ENCODE peak calls at places on chromosomes 12 and 14, in eight cellular contexts. U is HCT116, O is SK-N-SH, L is endothelial cell of umbilical vein, N is K562, X is HepG2, R is H1, B is GM12878. Q is an unnamed sample.

GRCh38 chr12:52122904-52123303 is 43.4 kb downstream of the SMIM41 start:
- DNase-seq in U (no peak), O (no peak), L (no peak), N (peak), X (no peak), R (no peak), B (no peak), Q (no peak)

GRCh38 chr12:1886396-1887008 is 31.9 kb downstream of the CACNA2D4 start:
- DNase-seq in U (no peak), O (no peak), L (no peak), N (no peak), X (no peak), R (no peak), B (no peak), Q (no peak)

GRCh38 chr14:103016071-103016470 is 41.3 kb downstream of the CDC42BPB start:
- DNase-seq in U (no peak), O (no peak), L (no peak), N (no peak), X (no peak), R (no peak), B (no peak), Q (no peak)

GRCh38 chr14:93025055-93025454 is 90.7 kb downstream of the ITPK1 start:
- DNase-seq in U (no peak), O (no peak), L (no peak), N (no peak), X (no peak), R (no peak), B (no peak), Q (no peak)

GRCh38 chr14:32249780-32250179 is 46.7 kb upstream of the RNU6-8 start:
- DNase-seq in U (no peak), O (no peak), L (no peak), N (no peak), X (no peak), R (no peak), B (no peak), Q (no peak)

GRCh38 chr12:112971248-112971647 is 7.1 kb upstream of the OAS2 start:
- DNase-seq in U (no peak), O (peak), L (peak), N (no peak), X (no peak), R (no peak), B (no peak), Q (no peak)

GRCh38 chr12:12081836-12082497 is 11.2 kb downstream of the BCL2L14 start:
- DNase-seq in U (peak), O (peak), L (peak), N (peak), X (peak), R (no peak), B (peak), Q (peak)

GRCh38 chr12:40697566-40698257 is 5.5 kb downstream of the CNTN1 start:
- DNase-seq in U (no peak), O (peak), L (no peak), N (no peak), X (no peak), R (no peak), B (no peak), Q (peak)

GRCh38 chr14:32265584-32265983 is 62.5 kb upstream of the RNU6-8 start:
- DNase-seq in U (no peak), O (no peak), L (no peak), N (no peak), X (no peak), R (no peak), B (no peak), Q (no peak)

GRCh38 chr14:50087350-50088116 is 28.8 kb downstream of the VCPKMT start:
- DNase-seq in U (no peak), O (no peak), L (no peak), N (peak), X (no peak), R (no peak), B (no peak), Q (no peak)

GRCh38 chr12:12717586-12718381 is 616 bp downstream of the CDKN1B start:
- DNase-seq in U (no peak), O (peak), L (peak), N (peak), X (no peak), R (no peak), B (no peak), Q (no peak)

GRCh38 chr14:77844802-77845201 is 44.9 kb downstream of the ADCK1 start:
- DNase-seq in U (no peak), O (no peak), L (no peak), N (no peak), X (no peak), R (no peak), B (no peak), Q (no peak)

GRCh38 chr12:90510948-90511347 is 444.0 kb downstream of the CCER1 start:
- DNase-seq in U (no peak), O (no peak), L (no peak), N (no peak), X (no peak), R (no peak), B (no peak), Q (no peak)

GRCh38 chr12:96886998-96887677 is 19.9 kb upstream of the NEDD1 start:
- DNase-seq in U (no peak), O (no peak), L (peak), N (peak), X (no peak), R (no peak), B (no peak), Q (no peak)

GRCh38 chr14:48970995-48971394 is 615.2 kb downstream of the RPS29 start:
- DNase-seq in U (no peak), O (peak), L (no peak), N (no peak), X (no peak), R (no peak), B (no peak), Q (no peak)

GRCh38 chr12:26275313-26276257 is 80.2 kb downstream of the SSPN start:
- DNase-seq in U (no peak), O (no peak), L (no peak), N (no peak), X (peak), R (no peak), B (no peak), Q (peak)

GRCh38 chr12:1840561-1840960 is 20.2 kb downstream of the LRTM2 start:
- DNase-seq in U (no peak), O (no peak), L (no peak), N (no peak), X (no peak), R (no peak), B (no peak), Q (no peak)

GRCh38 chr14:69612014-69612758 is 790 bp downstream of the SUSD6 start:
- DNase-seq in U (no peak), O (peak), L (peak), N (peak), X (no peak), R (no peak), B (no peak), Q (peak)

GRCh38 chr12:132517740-132518100 is 27.8 kb downstream of the FBRSL1 start:
- DNase-seq in U (no peak), O (no peak), L (no peak), N (no peak), X (no peak), R (no peak), B (no peak), Q (no peak)

GRCh38 chr12:28711411-28711810 is 437.7 kb upstream of the FAR2 start:
- DNase-seq in U (no peak), O (no peak), L (no peak), N (no peak), X (no peak), R (no peak), B (no peak), Q (no peak)

GRCh38 chr12:104602426-104602825 is 145.7 kb downstream of the CHST11 start:
- DNase-seq in U (no peak), O (no peak), L (no peak), N (no peak), X (no peak), R (no peak), B (no peak), Q (no peak)

GRCh38 chr12:130555628-130556485 is 160.2 kb downstream of the RIMBP2 start:
- DNase-seq in U (no peak), O (peak), L (no peak), N (no peak), X (no peak), R (no peak), B (no peak), Q (no peak)

GRCh38 chr12:70255311-70255710 is 12.1 kb downstream of the CNOT2 start:
- DNase-seq in U (no peak), O (no peak), L (peak), N (no peak), X (no peak), R (no peak), B (no peak), Q (no peak)

GRCh38 chr12:20463920-20464524 is 95.7 kb downstream of the PDE3A start:
- DNase-seq in U (no peak), O (peak), L (peak), N (no peak), X (peak), R (no peak), B (no peak), Q (peak)

GRCh38 chr12:27906658-27907473 is 65.7 kb downstream of the PTHLH start:
- DNase-seq in U (no peak), O (no peak), L (no peak), N (peak), X (no peak), R (no peak), B (no peak), Q (no peak)

GRCh38 chr14:75144944-75145343 is 18.1 kb upstream of the NEK9 start:
- DNase-seq in U (no peak), O (no peak), L (no peak), N (no peak), X (no peak), R (no peak), B (no peak), Q (no peak)

GRCh38 chr14:103836976-103837725 is 10.2 kb downstream of the PPP1R13B start:
- DNase-seq in U (no peak), O (no peak), L (peak), N (no peak), X (no peak), R (no peak), B (no peak), Q (no peak)

GRCh38 chr12:19574606-19575005 is 135.3 kb downstream of the AEBP2 start:
- DNase-seq in U (no peak), O (peak), L (peak), N (no peak), X (peak), R (no peak), B (no peak), Q (peak)

GRCh38 chr12:108360487-108360886 is 21.4 kb upstream of the CMKLR1 start:
- DNase-seq in U (no peak), O (no peak), L (peak), N (no peak), X (no peak), R (no peak), B (peak), Q (no peak)

GRCh38 chr14:74109369-74109768 is 24.6 kb downstream of the LIN52 start:
- DNase-seq in U (no peak), O (no peak), L (no peak), N (no peak), X (no peak), R (no peak), B (no peak), Q (no peak)

GRCh38 chr14:58138719-58139482 is 13.1 kb downstream of the ARMH4 start:
- DNase-seq in U (no peak), O (no peak), L (no peak), N (no peak), X (no peak), R (no peak), B (no peak), Q (no peak)

GRCh38 chr12:34291001-34291400 is 268.7 kb downstream of the ALG10 start:
- DNase-seq in U (no peak), O (no peak), L (no peak), N (no peak), X (no peak), R (no peak), B (no peak), Q (no peak)

GRCh38 chr14:61280092-61280525 is 1.0 kb downstream of the TMEM30B start:
- DNase-seq in U (no peak), O (peak), L (no peak), N (no peak), X (no peak), R (no peak), B (no peak), Q (no peak)

GRCh38 chr12:57726151-57726883 is 12.2 kb downstream of the AGAP2 start:
- DNase-seq in U (peak), O (peak), L (peak), N (no peak), X (peak), R (peak), B (no peak), Q (peak)

GRCh38 chr12:57616383-57617101 is 5.3 kb downstream of the ARHGEF25 start:
- DNase-seq in U (no peak), O (no peak), L (no peak), N (no peak), X (no peak), R (no peak), B (no peak), Q (no peak)

GRCh38 chr12:107368586-107368985 is 275.2 kb upstream of the CRY1 start:
- DNase-seq in U (no peak), O (no peak), L (no peak), N (no peak), X (no peak), R (no peak), B (no peak), Q (no peak)

DNA sequence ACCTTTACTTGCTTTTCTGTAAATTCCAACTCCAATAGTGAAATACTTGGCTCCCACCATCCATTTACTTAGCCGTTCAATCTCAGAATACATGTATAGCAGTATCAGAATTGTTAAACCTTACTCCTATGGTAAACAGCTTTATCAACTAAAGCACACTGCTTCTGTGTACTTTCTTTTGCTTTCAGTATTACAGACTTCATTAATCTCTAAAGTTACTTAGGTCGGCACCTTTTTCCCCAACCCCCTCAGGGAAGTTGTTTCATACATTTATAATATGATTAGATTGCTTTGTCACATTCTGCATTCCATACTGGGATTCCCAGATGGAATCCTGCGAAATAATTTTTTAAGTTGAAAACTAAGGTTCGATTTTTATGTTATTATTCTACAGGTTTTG is 12.5 kb downstream of the AVPR1A start:
- DNase-seq in U (no peak), O (no peak), L (no peak), N (no peak), X (no peak), R (no peak), B (no peak), Q (no peak)
- TF ChIP-seq MAX in U (no peak), O (no peak), L (no peak), N (no peak), X (no peak), R (no peak), B (no peak), Q (no peak)

GRCh38 chr14:23568600-23569310 is 1.2 kb upstream of the AP1G2 start:
- DNase-seq in U (no peak), O (peak), L (no peak), N (no peak), X (peak), R (no peak), B (no peak), Q (peak)
- H3K27ac ChIP-seq in U (peak), O (no peak), L (no peak), N (no peak), X (no peak), R (no peak), B (peak), Q (peak)

GRCh38 chr12:3128498-3129293 is 51.5 kb downstream of the TSPAN9 start:
- DNase-seq in U (no peak), O (no peak), L (no peak), N (no peak), X (no peak), R (no peak), B (no peak), Q (no peak)
- TF ChIP-seq MAX in U (no peak), O (no peak), L (no peak), N (no peak), X (no peak), R (no peak), B (no peak), Q (no peak)

GRCh38 chr12:122050706-122051105 is 27.9 kb upstream of the MLXIP start:
- DNase-seq in U (no peak), O (no peak), L (no peak), N (no peak), X (no peak), R (no peak), B (no peak), Q (no peak)
- H3K27ac ChIP-seq in U (no peak), O (peak), L (no peak), N (no peak), X (no peak), R (no peak), B (no peak), Q (no peak)

GRCh38 chr12:49331360-49332222 is 5.4 kb downstream of the C1QL4 start:
- DNase-seq in U (peak), O (peak), L (peak), N (peak), X (peak), R (no peak), B (no peak), Q (peak)
- TF ChIP-seq MAX in U (peak), O (peak), L (peak), N (peak), X (peak), R (peak), B (no peak), Q (peak)

GRCh38 chr14:90743826-90744225 is 72.4 kb downstream of the TTC7B start:
- DNase-seq in U (no peak), O (no peak), L (no peak), N (no peak), X (no peak), R (no peak), B (no peak), Q (no peak)
- H3K27ac ChIP-seq in U (no peak), O (peak), L (no peak), N (no peak), X (no peak), R (no peak), B (no peak), Q (no peak)

GRCh38 chr12:65628061-65628460 is 196.2 kb upstream of the HMGA2 start:
- DNase-seq in U (no peak), O (no peak), L (no peak), N (no peak), X (no peak), R (no peak), B (no peak), Q (no peak)

GRCh38 chr12:65634061-65634460 is 190.2 kb upstream of the HMGA2 start:
- DNase-seq in U (no peak), O (no peak), L (peak), N (no peak), X (no peak), R (no peak), B (no peak), Q (no peak)

GRCh38 chr12:65631621-65632111 is 192.6 kb upstream of the HMGA2 start:
- DNase-seq in U (peak), O (no peak), L (peak), N (no peak), X (peak), R (no peak), B (no peak), Q (peak)

GRCh38 chr12:65632131-65632855 is 192.0 kb upstream of the HMGA2 start:
- DNase-seq in U (no peak), O (no peak), L (no peak), N (no peak), X (no peak), R (no peak), B (no peak), Q (no peak)

DNA sequence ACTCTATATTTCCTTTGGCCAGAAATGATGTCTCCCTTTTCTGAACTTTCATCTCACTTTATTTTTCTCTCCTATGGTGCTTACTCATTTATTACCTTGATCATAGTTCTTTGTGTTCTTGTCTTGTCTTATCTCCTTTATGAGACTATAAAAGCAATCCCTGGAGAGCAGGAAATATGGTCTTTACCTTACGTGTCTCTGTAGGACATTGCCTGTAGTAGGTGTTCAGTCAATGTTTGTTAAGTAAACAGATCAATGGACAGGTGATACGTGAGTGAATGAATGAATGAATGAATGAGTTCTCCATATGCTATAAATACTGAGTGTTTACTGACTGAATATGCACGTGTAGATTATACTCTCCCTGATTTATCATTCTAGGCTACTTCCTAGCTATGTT is 193.7 kb upstream of the HMGA2 start:
- DNase-seq in U (no peak), O (no peak), L (no peak), N (no peak), X (no peak), R (no peak), B (no peak), Q (no peak)
- TF ChIP-seq MAX in U (peak), O (no peak), L (no peak), N (no peak), X (no peak), R (no peak), B (no peak), Q (no peak)

Q was measured in A549.